ENCODE peak calls at places on chromosomes 3 and 15, in four cellular contexts. J, Q, W and L are unnamed samples.

GRCh38 chr3:45807133-45807532 is 10.8 kb upstream of the SLC6A20 start:
- DNase-seq in J (no peak), Q (peak; percentile 78), W (no peak), L (no peak)

GRCh38 chr3:16092923-16093322 is 81.6 kb upstream of the GALNT15 start:
- DNase-seq in J (no peak), Q (no peak), W (no peak), L (no peak)

GRCh38 chr15:39976291-39977274 is 42.7 kb downstream of the EIF2AK4 start:
- DNase-seq in W (peak; percentile 21), Q (peak; percentile 89), J (no peak), L (no peak)

GRCh38 chr15:66461917-66462316 is 35.6 kb downstream of the SNAPC5 start:
- DNase-seq in W (no peak), Q (no peak), J (no peak), L (no peak)

GRCh38 chr15:88258021-88258641 is 1.6 kb upstream of the NTRK3 start:
- DNase-seq in J (peak; percentile 36), W (peak; percentile 8), Q (peak; percentile 66), L (peak; percentile 16)

GRCh38 chr3:177162742-177163141 is 34.5 kb downstream of the TBL1XR1 start:
- DNase-seq in J (no peak), W (no peak), Q (no peak), L (no peak)

GRCh38 chr15:76337047-76337738 is 620 bp downstream of the ISL2 start:
- DNase-seq in W (peak; percentile 39), J (peak; percentile 42), Q (peak; percentile 67), L (no peak)

GRCh38 chr15:33315044-33315443 is 4.3 kb downstream of the RYR3 start:
- DNase-seq in Q (no peak), J (no peak), W (no peak), L (no peak)

GRCh38 chr15:67082007-67082536 is 16.7 kb downstream of the SMAD3 start:
- DNase-seq in W (no peak), Q (no peak), J (no peak), L (no peak)

GRCh38 chr3:156366559-156366958 is 188.4 kb downstream of the SSR3 start:
- DNase-seq in W (no peak), Q (no peak), J (no peak), L (no peak)

GRCh38 chr3:119529883-119530282 is 29.5 kb downstream of the CD80 start:
- DNase-seq in W (no peak), J (no peak), Q (no peak), L (no peak)

GRCh38 chr3:24704496-24704895 is 209.8 kb upstream of the THRB start:
- DNase-seq in Q (no peak), W (no peak), J (no peak), L (no peak)

GRCh38 chr15:59170295-59170881 is 36.3 kb upstream of the LDHAL6B start:
- DNase-seq in Q (peak; percentile 63), J (no peak), W (peak; percentile 16), L (no peak)

GRCh38 chr3:154310840-154311239 is 13.4 kb downstream of the DHX36 start:
- DNase-seq in W (no peak), J (no peak), Q (no peak), L (no peak)

GRCh38 chr15:68042156-68042854 is 11.8 kb upstream of the PIAS1 start:
- DNase-seq in W (peak; percentile 50), J (no peak), Q (no peak), L (no peak)

GRCh38 chr15:59290311-59291213 is 82.1 kb downstream of the MYO1E start:
- DNase-seq in J (no peak), W (no peak), Q (no peak), L (no peak)

GRCh38 chr15:39584662-39585393 is 3.9 kb downstream of the THBS1 start:
- DNase-seq in J (no peak), W (no peak), Q (no peak), L (no peak)

GRCh38 chr15:42270996-42271395 is 2.0 kb upstream of the GANC start:
- DNase-seq in J (no peak), W (no peak), Q (no peak), L (no peak)

GRCh38 chr3:178083906-178084823 is 452.1 kb upstream of the KCNMB2 start:
- DNase-seq in W (peak; percentile 10), Q (peak; percentile 42), J (peak; percentile 32), L (peak; percentile 8)

GRCh38 chr3:101809178-101810022 is 30.4 kb downstream of the NXPE3 start:
- DNase-seq in W (peak; percentile 29), J (peak; percentile 28), Q (peak; percentile 39), L (peak; percentile 28)

GRCh38 chr3:43442872-43443395 is 156.6 kb downstream of the SNRK start:
- DNase-seq in W (no peak), J (no peak), Q (no peak), L (no peak)

GRCh38 chr3:96430019-96430541 is 384.3 kb upstream of the EPHA6 start:
- DNase-seq in J (no peak), Q (no peak), W (no peak), L (no peak)

GRCh38 chr3:176469694-176470205 is 727.5 kb downstream of the TBL1XR1 start:
- DNase-seq in W (peak; percentile 0), Q (no peak), J (no peak), L (peak; percentile 29)

GRCh38 chr3:195260286-195260905 is 10.6 kb downstream of the XXYLT1 start:
- DNase-seq in J (no peak), W (no peak), Q (peak; percentile 53), L (no peak)

GRCh38 chr3:120093923-120094775 is at the start of gene GSK3B:
- DNase-seq in J (peak; percentile 76), Q (peak; percentile 90), W (peak; percentile 48), L (peak; percentile 99)

GRCh38 chr15:77706482-77707244 is 74.0 kb upstream of the LINGO1 start:
- DNase-seq in J (no peak), Q (no peak), W (no peak), L (no peak)
- TF ChIP-seq ELF1 in J (no peak), Q (no peak), W (no peak), L (no peak)

GRCh38 chr15:69414702-69415161 is 583 bp downstream of the KIF23 start:
- DNase-seq in J (peak; percentile 67), Q (no peak), W (peak; percentile 74), L (peak; percentile 4)
- TF ChIP-seq SIN3A in J (no peak), Q (peak; percentile 56), W (no peak), L (no peak)

DNA sequence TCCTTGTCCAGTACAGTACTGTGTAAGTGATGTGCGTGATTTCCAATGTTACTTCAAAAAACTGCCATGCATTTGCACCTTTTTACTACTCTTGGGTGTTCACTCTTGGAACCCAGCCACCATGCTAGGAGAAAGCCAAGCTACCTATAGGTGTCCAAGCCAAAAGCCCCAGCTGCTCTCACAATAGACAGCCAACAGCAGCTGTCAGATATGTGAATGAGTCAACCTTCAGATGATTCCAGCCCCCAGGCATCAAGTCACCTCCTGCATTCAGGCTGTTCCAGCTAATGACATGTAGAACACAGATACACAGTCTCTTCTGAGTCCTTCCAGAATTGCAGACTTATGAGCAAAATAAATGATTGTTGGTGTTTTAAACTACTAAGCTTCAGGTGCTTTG is 417.7 kb upstream of the TGFBR2 start:
- DNase-seq in Q (no peak), W (no peak), J (no peak), L (no peak)
- TF ChIP-seq JUND in Q (peak; percentile 41), W (no peak), J (no peak), L (no peak)

DNA sequence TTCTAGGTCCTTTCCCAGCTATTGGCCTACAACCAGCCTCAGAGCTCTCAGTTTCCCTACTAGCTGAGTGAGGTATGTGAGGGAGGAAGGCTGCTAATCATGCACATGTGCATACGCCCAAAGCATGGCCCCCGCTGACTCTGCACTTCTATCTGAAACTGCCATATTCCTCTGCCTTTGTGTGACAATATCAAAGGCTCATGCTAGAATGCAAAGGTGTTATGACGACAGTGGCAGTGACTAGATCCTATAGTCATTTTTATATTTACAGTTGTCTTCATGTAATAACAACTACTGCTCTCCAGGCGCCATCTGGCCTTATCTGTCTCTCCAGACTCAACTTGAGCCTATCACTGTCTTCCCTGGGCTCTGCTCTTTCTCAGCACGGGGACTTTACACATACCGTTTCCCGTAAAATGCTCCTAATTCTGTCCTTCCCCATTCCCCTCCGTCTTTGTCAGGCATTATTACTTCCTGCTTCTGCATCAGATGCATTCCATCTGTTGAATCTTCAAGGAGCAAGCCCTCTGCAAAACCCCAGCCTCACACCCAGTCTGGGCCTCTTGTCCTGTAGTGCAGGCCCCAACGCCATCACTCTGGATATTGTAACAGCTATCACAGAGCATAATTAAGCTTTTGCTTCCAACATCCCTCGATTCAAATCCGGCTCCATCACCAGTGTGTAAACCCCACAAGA is 102.5 kb downstream of the PDCD6IP start:
- DNase-seq in W (no peak), J (peak; percentile 93), Q (no peak), L (no peak)
- TF ChIP-seq ELF1 in W (no peak), J (peak; percentile 86), Q (no peak), L (no peak)

GRCh38 chr3:67327582-67327981 is 326.8 kb downstream of the SUCLG2 start:
- DNase-seq in J (no peak), W (peak; percentile 81), Q (no peak), L (no peak)

GRCh38 chr3:67324554-67324953 is 326.4 kb downstream of the KBTBD8 start:
- DNase-seq in Q (no peak), J (no peak), W (no peak), L (no peak)

GRCh38 chr3:67334588-67334987 is 319.8 kb downstream of the SUCLG2 start:
- DNase-seq in W (no peak), Q (no peak), J (no peak), L (no peak)

GRCh38 chr3:67325231-67325630 is 327.1 kb downstream of the KBTBD8 start:
- DNase-seq in W (no peak), J (no peak), Q (no peak), L (no peak)

DNA sequence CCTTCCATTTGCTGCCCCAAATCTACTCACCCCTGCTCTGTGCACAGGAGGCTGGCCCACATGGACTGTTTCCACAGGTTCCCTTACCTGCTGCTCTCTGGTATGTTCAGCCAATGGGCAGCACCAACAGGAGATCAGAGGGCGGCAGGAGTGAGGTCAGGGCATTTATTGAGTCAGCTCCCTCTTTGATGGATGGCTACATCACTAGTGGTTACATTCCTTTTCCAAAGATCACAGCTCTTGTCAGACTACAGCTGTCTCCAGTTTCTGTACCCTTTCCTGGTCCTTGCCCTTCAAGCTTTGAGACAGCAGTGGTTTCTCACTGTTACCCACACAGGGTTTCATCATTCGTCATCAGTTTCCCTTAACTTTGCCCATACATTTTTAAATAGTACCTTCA is 325.1 kb downstream of the SUCLG2 start:
- DNase-seq in Q (no peak), W (peak; percentile 42), J (no peak), L (no peak)
- TF ChIP-seq SIN3A in Q (no peak), W (no peak), J (no peak), L (no peak)

DNA sequence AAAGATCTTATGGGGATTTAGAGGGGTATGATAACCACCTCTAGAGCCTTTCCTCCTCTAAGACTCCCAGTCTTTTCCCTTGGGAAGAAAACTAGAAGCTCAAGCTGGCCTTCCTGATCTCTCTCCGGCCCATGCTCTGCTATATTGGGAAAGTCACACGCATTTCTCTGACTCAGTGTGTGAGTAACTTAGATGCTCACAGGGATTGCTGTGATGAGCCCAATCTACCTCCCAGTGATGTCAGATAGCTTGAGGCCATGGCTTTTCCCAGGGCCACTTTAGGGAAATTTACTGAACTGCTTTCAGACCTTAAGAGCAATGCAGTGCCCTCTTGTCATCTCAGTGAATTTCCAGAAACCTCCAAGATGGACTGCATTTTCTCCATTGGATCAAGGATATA is 8.6 kb upstream of the ST8SIA2 start:
- DNase-seq in Q (no peak), W (no peak), J (no peak), L (no peak)
- TF ChIP-seq JUND in Q (no peak), W (no peak), J (no peak), L (no peak)

GRCh38 chr3:112056451-112056929 is 22.0 kb downstream of the TMPRSS7 start:
- DNase-seq in J (no peak), W (no peak), Q (no peak), L (no peak)
- TF ChIP-seq ELF1 in J (no peak), W (no peak), Q (no peak), L (no peak)